ENCODE peak calls at places on chromosomes 11 and 22, in ten cellular contexts. One of them, this sample, is unnamed.

GRCh38 chr11:111162306-111162705 is 83.2 kb upstream of the POU2AF2 start:
- DNase-seq in fibroblast of mammary gland: no peak
- DNase-seq in brain microvascular endothelial cell: no peak
- DNase-seq in GM23248: peak
- DNase-seq in kidney epithelial cell: no peak
- DNase-seq in stomach: no peak
- DNase-seq in AG04450: peak
- DNase-seq in pancreas: no peak
- DNase-seq in mesenchymal stem cell: no peak
- DNase-seq in CD8-positive, alpha-beta T cell: no peak
- DNase-seq in this sample: peak

GRCh38 chr22:22871536-22872278 is 15.9 kb upstream of the IGLL5 start:
- DNase-seq in fibroblast of mammary gland: no peak
- DNase-seq in brain microvascular endothelial cell: no peak
- DNase-seq in GM23248: no peak
- DNase-seq in kidney epithelial cell: no peak
- DNase-seq in stomach: no peak
- DNase-seq in AG04450: no peak
- DNase-seq in pancreas: no peak
- DNase-seq in mesenchymal stem cell: no peak
- DNase-seq in CD8-positive, alpha-beta T cell: no peak
- DNase-seq in this sample: no peak

GRCh38 chr22:43289551-43289963 is 53.6 kb downstream of the SCUBE1 start:
- DNase-seq in fibroblast of mammary gland: no peak
- DNase-seq in brain microvascular endothelial cell: no peak
- DNase-seq in GM23248: peak
- DNase-seq in kidney epithelial cell: no peak
- DNase-seq in stomach: no peak
- DNase-seq in AG04450: no peak
- DNase-seq in pancreas: no peak
- DNase-seq in mesenchymal stem cell: peak
- DNase-seq in CD8-positive, alpha-beta T cell: no peak
- DNase-seq in this sample: no peak

GRCh38 chr11:76048763-76049162 is 157.5 kb downstream of the WNT11 start:
- DNase-seq in fibroblast of mammary gland: peak
- DNase-seq in brain microvascular endothelial cell: no peak
- DNase-seq in GM23248: no peak
- DNase-seq in kidney epithelial cell: no peak
- DNase-seq in stomach: no peak
- DNase-seq in AG04450: no peak
- DNase-seq in pancreas: peak
- DNase-seq in mesenchymal stem cell: no peak
- DNase-seq in CD8-positive, alpha-beta T cell: no peak
- DNase-seq in this sample: no peak

GRCh38 chr11:120563698-120564572 is 52.4 kb downstream of the GRIK4 start:
- DNase-seq in fibroblast of mammary gland: no peak
- DNase-seq in brain microvascular endothelial cell: no peak
- DNase-seq in GM23248: no peak
- DNase-seq in kidney epithelial cell: no peak
- DNase-seq in stomach: no peak
- DNase-seq in AG04450: no peak
- DNase-seq in pancreas: no peak
- DNase-seq in mesenchymal stem cell: peak
- DNase-seq in CD8-positive, alpha-beta T cell: no peak
- DNase-seq in this sample: no peak

GRCh38 chr22:28821452-28821851 is 21.1 kb upstream of the XBP1 start:
- DNase-seq in fibroblast of mammary gland: no peak
- DNase-seq in brain microvascular endothelial cell: no peak
- DNase-seq in GM23248: no peak
- DNase-seq in kidney epithelial cell: no peak
- DNase-seq in stomach: no peak
- DNase-seq in AG04450: no peak
- DNase-seq in pancreas: no peak
- DNase-seq in mesenchymal stem cell: no peak
- DNase-seq in CD8-positive, alpha-beta T cell: no peak
- DNase-seq in this sample: no peak

GRCh38 chr11:27777013-27777412 is 76.8 kb upstream of the BDNF start:
- DNase-seq in fibroblast of mammary gland: no peak
- DNase-seq in brain microvascular endothelial cell: no peak
- DNase-seq in GM23248: no peak
- DNase-seq in kidney epithelial cell: peak
- DNase-seq in stomach: no peak
- DNase-seq in AG04450: no peak
- DNase-seq in pancreas: no peak
- DNase-seq in mesenchymal stem cell: no peak
- DNase-seq in CD8-positive, alpha-beta T cell: no peak
- DNase-seq in this sample: no peak

GRCh38 chr11:75430692-75431532 is 2.1 kb downstream of the KLHL35 start:
- DNase-seq in fibroblast of mammary gland: no peak
- DNase-seq in brain microvascular endothelial cell: no peak
- DNase-seq in GM23248: no peak
- DNase-seq in kidney epithelial cell: no peak
- DNase-seq in stomach: no peak
- DNase-seq in AG04450: no peak
- DNase-seq in pancreas: peak
- DNase-seq in mesenchymal stem cell: no peak
- DNase-seq in CD8-positive, alpha-beta T cell: no peak
- DNase-seq in this sample: peak

GRCh38 chr11:95715777-95716241 is 73.8 kb downstream of the FAM76B start:
- DNase-seq in fibroblast of mammary gland: peak
- DNase-seq in brain microvascular endothelial cell: peak
- DNase-seq in GM23248: peak
- DNase-seq in kidney epithelial cell: peak
- DNase-seq in stomach: no peak
- DNase-seq in AG04450: no peak
- DNase-seq in pancreas: no peak
- DNase-seq in mesenchymal stem cell: no peak
- DNase-seq in CD8-positive, alpha-beta T cell: no peak
- DNase-seq in this sample: peak

GRCh38 chr11:69073445-69073844 is 24.7 kb downstream of the TPCN2 start:
- DNase-seq in fibroblast of mammary gland: no peak
- DNase-seq in brain microvascular endothelial cell: no peak
- DNase-seq in GM23248: no peak
- DNase-seq in kidney epithelial cell: no peak
- DNase-seq in stomach: no peak
- DNase-seq in AG04450: no peak
- DNase-seq in pancreas: peak
- DNase-seq in mesenchymal stem cell: no peak
- DNase-seq in CD8-positive, alpha-beta T cell: no peak
- DNase-seq in this sample: no peak

GRCh38 chr11:116840746-116841296 is 3.4 kb upstream of the APOA1 start:
- DNase-seq in fibroblast of mammary gland: no peak
- DNase-seq in brain microvascular endothelial cell: no peak
- DNase-seq in GM23248: no peak
- DNase-seq in kidney epithelial cell: no peak
- DNase-seq in stomach: no peak
- DNase-seq in AG04450: no peak
- DNase-seq in pancreas: no peak
- DNase-seq in mesenchymal stem cell: no peak
- DNase-seq in CD8-positive, alpha-beta T cell: no peak
- DNase-seq in this sample: no peak

GRCh38 chr11:114133548-114134329 is 74.2 kb downstream of the ZBTB16 start:
- DNase-seq in fibroblast of mammary gland: peak
- DNase-seq in brain microvascular endothelial cell: no peak
- DNase-seq in GM23248: peak
- DNase-seq in kidney epithelial cell: no peak
- DNase-seq in stomach: no peak
- DNase-seq in AG04450: no peak
- DNase-seq in pancreas: no peak
- DNase-seq in mesenchymal stem cell: no peak
- DNase-seq in CD8-positive, alpha-beta T cell: no peak
- DNase-seq in this sample: no peak

GRCh38 chr11:83835423-83835822 is 549.3 kb upstream of the CCDC90B start:
- DNase-seq in fibroblast of mammary gland: no peak
- DNase-seq in brain microvascular endothelial cell: no peak
- DNase-seq in GM23248: no peak
- DNase-seq in kidney epithelial cell: no peak
- DNase-seq in stomach: no peak
- DNase-seq in AG04450: no peak
- DNase-seq in pancreas: no peak
- DNase-seq in mesenchymal stem cell: peak
- DNase-seq in CD8-positive, alpha-beta T cell: no peak
- DNase-seq in this sample: no peak

GRCh38 chr22:27110985-27111451 is 453.6 kb downstream of the MIAT start:
- DNase-seq in fibroblast of mammary gland: no peak
- DNase-seq in brain microvascular endothelial cell: peak
- DNase-seq in GM23248: peak
- DNase-seq in kidney epithelial cell: no peak
- DNase-seq in stomach: no peak
- DNase-seq in AG04450: no peak
- DNase-seq in pancreas: no peak
- DNase-seq in mesenchymal stem cell: peak
- DNase-seq in CD8-positive, alpha-beta T cell: no peak
- DNase-seq in this sample: peak

GRCh38 chr22:39931271-39931670 is 28.9 kb upstream of the TMA7B start:
- DNase-seq in fibroblast of mammary gland: no peak
- DNase-seq in brain microvascular endothelial cell: no peak
- DNase-seq in GM23248: no peak
- DNase-seq in kidney epithelial cell: no peak
- DNase-seq in stomach: no peak
- DNase-seq in AG04450: no peak
- DNase-seq in pancreas: no peak
- DNase-seq in mesenchymal stem cell: no peak
- DNase-seq in CD8-positive, alpha-beta T cell: no peak
- DNase-seq in this sample: no peak

DNA sequence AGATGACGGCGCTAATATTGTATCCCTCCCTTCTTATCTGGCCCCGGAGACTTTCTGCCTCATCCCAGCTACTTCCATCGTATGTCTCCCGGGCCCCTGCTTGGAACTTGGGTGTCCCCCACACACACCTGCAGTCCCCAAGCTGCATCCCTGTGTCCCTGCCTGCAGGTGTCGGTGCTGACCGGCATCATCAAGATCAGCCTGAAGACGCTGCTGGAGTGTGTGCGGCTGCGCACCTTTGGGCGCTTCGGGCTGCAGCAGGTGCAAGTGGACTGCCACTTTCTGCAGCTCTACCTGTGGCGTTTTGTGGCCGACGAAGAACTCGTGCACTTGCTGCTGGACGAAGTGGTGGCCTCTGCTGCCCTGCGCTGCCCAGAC is 524 bp upstream of the TM7SF2 start:
- DNase-seq in fibroblast of mammary gland: no peak
- DNase-seq in brain microvascular endothelial cell: no peak
- DNase-seq in GM23248: no peak
- DNase-seq in kidney epithelial cell: no peak
- DNase-seq in stomach: no peak
- DNase-seq in AG04450: no peak
- DNase-seq in pancreas: no peak
- DNase-seq in mesenchymal stem cell: no peak
- DNase-seq in CD8-positive, alpha-beta T cell: no peak
- DNase-seq in this sample: no peak
- H3K4me3 ChIP-seq in fibroblast of mammary gland: no peak
- H3K4me3 ChIP-seq in brain microvascular endothelial cell: no peak
- H3K4me3 ChIP-seq in GM23248: no peak
- H3K4me3 ChIP-seq in kidney epithelial cell: no peak
- H3K4me3 ChIP-seq in stomach: peak
- H3K4me3 ChIP-seq in AG04450: no peak
- H3K4me3 ChIP-seq in pancreas: peak
- H3K4me3 ChIP-seq in mesenchymal stem cell: no peak
- H3K4me3 ChIP-seq in CD8-positive, alpha-beta T cell: peak
- H3K4me3 ChIP-seq in this sample: no peak

DNA sequence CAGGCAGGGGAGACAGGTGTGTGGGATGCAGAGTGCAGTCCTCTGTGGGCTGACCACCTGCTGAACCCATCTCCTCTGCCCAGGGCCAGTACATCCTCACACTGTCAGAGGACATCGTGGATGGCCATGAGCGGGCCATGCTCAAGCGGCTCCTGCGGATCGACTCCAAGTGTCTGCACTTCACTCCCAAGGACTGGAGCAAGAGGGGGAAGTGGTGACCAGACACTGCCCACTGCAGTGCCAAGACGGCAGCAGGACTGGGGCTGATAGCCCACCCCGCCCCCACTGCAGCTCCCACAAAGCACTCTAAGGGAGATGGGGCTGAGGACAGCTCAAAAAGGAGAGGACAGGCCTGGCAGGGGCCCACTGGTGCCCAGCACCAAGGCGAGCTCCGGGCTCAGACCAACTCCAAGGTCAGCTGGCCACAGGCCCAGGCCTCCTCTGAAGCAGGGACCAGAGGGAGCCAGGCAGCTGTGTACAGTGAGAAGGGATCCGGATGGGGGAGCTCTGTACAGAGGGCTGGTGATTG is 1.6 kb downstream of the RNASEH2C start:
- DNase-seq in fibroblast of mammary gland: peak
- DNase-seq in brain microvascular endothelial cell: no peak
- DNase-seq in GM23248: peak
- DNase-seq in kidney epithelial cell: no peak
- DNase-seq in stomach: peak
- DNase-seq in AG04450: no peak
- DNase-seq in pancreas: peak
- DNase-seq in mesenchymal stem cell: no peak
- DNase-seq in CD8-positive, alpha-beta T cell: no peak
- DNase-seq in this sample: peak
- H3K4me3 ChIP-seq in fibroblast of mammary gland: peak
- H3K4me3 ChIP-seq in brain microvascular endothelial cell: peak
- H3K4me3 ChIP-seq in GM23248: peak
- H3K4me3 ChIP-seq in kidney epithelial cell: no peak
- H3K4me3 ChIP-seq in stomach: peak
- H3K4me3 ChIP-seq in AG04450: peak
- H3K4me3 ChIP-seq in pancreas: peak
- H3K4me3 ChIP-seq in mesenchymal stem cell: no peak
- H3K4me3 ChIP-seq in CD8-positive, alpha-beta T cell: no peak
- H3K4me3 ChIP-seq in this sample: peak

DNA sequence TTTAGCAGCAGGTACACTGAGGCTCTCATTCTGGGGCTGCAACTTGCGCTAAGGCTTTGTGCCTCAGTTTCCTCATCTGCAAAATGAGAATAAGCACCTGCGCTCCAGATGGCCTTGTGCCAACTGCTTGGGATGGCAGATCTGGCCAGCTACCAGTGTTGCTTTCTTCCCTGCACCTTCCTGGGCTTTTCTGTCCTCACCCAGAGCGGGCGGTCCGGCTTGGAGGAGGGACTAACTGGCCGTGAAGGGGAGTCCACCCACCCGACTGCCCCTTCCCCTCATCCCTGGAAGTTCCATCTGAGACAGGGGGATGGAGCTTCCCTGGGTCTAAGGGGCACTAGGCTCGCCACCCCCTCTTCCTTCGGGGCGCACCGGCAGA is 3.5 kb downstream of the SLC16A8 start:
- DNase-seq in fibroblast of mammary gland: no peak
- DNase-seq in brain microvascular endothelial cell: no peak
- DNase-seq in GM23248: no peak
- DNase-seq in kidney epithelial cell: no peak
- DNase-seq in stomach: no peak
- DNase-seq in AG04450: no peak
- DNase-seq in pancreas: no peak
- DNase-seq in mesenchymal stem cell: no peak
- DNase-seq in CD8-positive, alpha-beta T cell: no peak
- DNase-seq in this sample: no peak
- H3K4me3 ChIP-seq in fibroblast of mammary gland: no peak
- H3K4me3 ChIP-seq in brain microvascular endothelial cell: no peak
- H3K4me3 ChIP-seq in GM23248: peak
- H3K4me3 ChIP-seq in kidney epithelial cell: no peak
- H3K4me3 ChIP-seq in stomach: peak
- H3K4me3 ChIP-seq in AG04450: no peak
- H3K4me3 ChIP-seq in pancreas: peak
- H3K4me3 ChIP-seq in mesenchymal stem cell: no peak
- H3K4me3 ChIP-seq in CD8-positive, alpha-beta T cell: no peak
- H3K4me3 ChIP-seq in this sample: no peak

DNA sequence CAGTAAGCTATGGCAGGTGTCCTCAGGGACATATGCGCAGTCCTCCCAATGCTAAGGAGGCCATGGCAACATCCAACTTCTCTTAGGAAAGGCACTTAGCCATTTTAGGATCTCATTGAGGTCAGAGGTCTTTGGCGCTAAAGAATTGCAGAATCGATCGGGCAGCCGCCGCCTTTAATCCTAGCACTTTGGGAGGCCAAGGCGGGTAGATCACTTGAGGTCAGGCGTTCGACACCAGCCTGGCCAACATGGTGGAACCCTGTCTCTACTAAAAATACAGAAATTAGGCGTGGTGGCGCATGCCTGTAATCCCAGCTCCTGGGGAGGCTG is 1.2 kb upstream of the CHID1 start:
- DNase-seq in fibroblast of mammary gland: no peak
- DNase-seq in brain microvascular endothelial cell: no peak
- DNase-seq in GM23248: no peak
- DNase-seq in kidney epithelial cell: no peak
- DNase-seq in stomach: no peak
- DNase-seq in AG04450: no peak
- DNase-seq in pancreas: no peak
- DNase-seq in mesenchymal stem cell: no peak
- DNase-seq in CD8-positive, alpha-beta T cell: no peak
- DNase-seq in this sample: no peak
- H3K4me3 ChIP-seq in fibroblast of mammary gland: no peak
- H3K4me3 ChIP-seq in brain microvascular endothelial cell: no peak
- H3K4me3 ChIP-seq in GM23248: peak
- H3K4me3 ChIP-seq in kidney epithelial cell: no peak
- H3K4me3 ChIP-seq in stomach: peak
- H3K4me3 ChIP-seq in AG04450: no peak
- H3K4me3 ChIP-seq in pancreas: no peak
- H3K4me3 ChIP-seq in mesenchymal stem cell: no peak
- H3K4me3 ChIP-seq in CD8-positive, alpha-beta T cell: peak
- H3K4me3 ChIP-seq in this sample: peak

This sample was measured in cardiac fibroblast.